ENCODE peak calls at places on chromosomes 2 and 18, in six cellular contexts. T is SW480; W is GM10248; E is GM03348; I is NCI-H1694 treated with DMSO at 0.1 percent for 48 hours; N is activated T-cell treated with anti-CD3 and anti-CD28 coated beads, Interleukin-2, amount 50 U/mL, for 1 hour. Y is an unnamed sample.

GRCh38 chr18:2223859-2224258 is 347.4 kb downstream of the METTL4 start:
- DNase-seq in W (no peak), N (no peak), E (peak), T (peak), I (peak), Y (peak)

GRCh38 chr2:5125017-5125730 is 567.0 kb upstream of the SOX11 start:
- DNase-seq in N (no peak), T (no peak), I (no peak), W (no peak), E (no peak), Y (no peak)

GRCh38 chr2:191230174-191230573 is 15.0 kb upstream of the MYO1B start:
- DNase-seq in T (peak), W (no peak), N (no peak), E (peak), I (no peak), Y (no peak)

GRCh38 chr2:168577885-168578284 is 121.8 kb downstream of the CERS6 start:
- DNase-seq in E (peak), I (no peak), W (no peak), N (no peak), T (no peak), Y (no peak)

GRCh38 chr2:19800796-19801195 is 101.0 kb downstream of the TTC32 start:
- DNase-seq in E (no peak), T (no peak), W (no peak), N (no peak), I (no peak), Y (no peak)

GRCh38 chr2:88626171-88627054 is 851 bp downstream of the EIF2AK3 start:
- DNase-seq in N (no peak), W (no peak), I (no peak), E (peak), T (peak), Y (peak)

GRCh38 chr2:60416221-60417008 is 137.0 kb downstream of the BCL11A start:
- DNase-seq in N (no peak), E (no peak), I (no peak), W (no peak), T (no peak), Y (no peak)

GRCh38 chr2:67854798-67855197 is 208.0 kb downstream of the C1D start:
- DNase-seq in W (no peak), T (no peak), E (no peak), N (no peak), I (no peak), Y (no peak)

GRCh38 chr2:54404270-54404669 is 51.9 kb upstream of the SPTBN1 start:
- DNase-seq in E (no peak), N (no peak), W (no peak), T (no peak), I (no peak), Y (no peak)

GRCh38 chr2:23691106-23691470 is 235.8 kb downstream of the ATAD2B start:
- DNase-seq in T (no peak), I (no peak), E (no peak), N (no peak), W (no peak), Y (no peak)

GRCh38 chr2:111157798-111158197 is 37.1 kb downstream of the BCL2L11 start:
- DNase-seq in T (no peak), I (no peak), W (no peak), E (no peak), N (no peak), Y (no peak)

GRCh38 chr18:62486290-62486964 is 36.4 kb upstream of the ZCCHC2 start:
- DNase-seq in W (no peak), T (peak), E (no peak), N (no peak), I (no peak), Y (no peak)

GRCh38 chr18:31977270-31977872 is 34.4 kb upstream of the TRAPPC8 start:
- DNase-seq in T (peak), N (no peak), E (peak), I (peak), W (peak), Y (peak)

GRCh38 chr2:215465246-215465645 is 29.4 kb upstream of the FN1 start:
- DNase-seq in T (no peak), I (no peak), N (no peak), E (no peak), W (no peak), Y (no peak)

GRCh38 chr2:168211664-168212163 is 35.7 kb downstream of the STK39 start:
- DNase-seq in T (no peak), N (no peak), E (no peak), W (no peak), I (no peak), Y (no peak)

GRCh38 chr2:39913648-39914456 is 134.8 kb upstream of the THUMPD2 start:
- DNase-seq in E (peak), W (peak), N (no peak), T (peak), I (peak), Y (peak)

GRCh38 chr18:57353940-57354461 is 1.6 kb downstream of the ST8SIA3 start:
- DNase-seq in E (peak), T (no peak), N (no peak), I (no peak), W (peak), Y (peak)

GRCh38 chr2:128732976-128733431 is 414.3 kb upstream of the HS6ST1 start:
- DNase-seq in E (peak), W (no peak), I (no peak), T (no peak), N (no peak), Y (no peak)

GRCh38 chr2:165847001-165847400 is 53.0 kb upstream of the GALNT3 start:
- DNase-seq in N (no peak), I (no peak), T (no peak), E (no peak), W (no peak), Y (no peak)

GRCh38 chr2:230666885-230667712 is 45.5 kb upstream of the CAB39 start:
- DNase-seq in N (no peak), I (no peak), W (no peak), E (no peak), T (no peak), Y (no peak)

GRCh38 chr2:24825883-24826800 is 32.9 kb downstream of the CENPO start:
- DNase-seq in E (no peak), T (no peak), N (no peak), I (no peak), W (no peak), Y (no peak)

GRCh38 chr18:55268146-55268545 is 308.9 kb upstream of the CCDC68 start:
- DNase-seq in N (no peak), I (no peak), W (peak), T (no peak), E (no peak), Y (no peak)

GRCh38 chr18:22228930-22229329 is 59.5 kb downstream of the GATA6 start:
- DNase-seq in I (no peak), E (peak), W (no peak), N (no peak), T (no peak), Y (no peak)

GRCh38 chr18:76896677-76897076 is 74.3 kb downstream of the ZNF236 start:
- DNase-seq in W (no peak), N (no peak), E (no peak), I (no peak), T (no peak), Y (no peak)

GRCh38 chr2:6254446-6254845 is 562.3 kb downstream of the SOX11 start:
- DNase-seq in E (no peak), I (peak), T (no peak), N (no peak), W (no peak), Y (no peak)

GRCh38 chr2:10019174-10019971 is 24.0 kb upstream of the KLF11 start:
- DNase-seq in I (no peak), T (no peak), E (peak), N (no peak), W (no peak), Y (no peak)

GRCh38 chr2:36692078-36692477 is 4.4 kb upstream of the VIT start:
- DNase-seq in W (no peak), N (no peak), I (no peak), E (no peak), T (no peak), Y (no peak)

GRCh38 chr2:141641462-141641861 is 489.4 kb downstream of the LRP1B start:
- DNase-seq in E (no peak), T (no peak), I (no peak), N (no peak), W (no peak), Y (no peak)

GRCh38 chr2:217270801-217271121 is 410.9 kb upstream of the TNP1 start:
- DNase-seq in W (no peak), T (no peak), I (no peak), E (peak), N (no peak), Y (no peak)

GRCh38 chr2:63888490-63889402 is 47.0 kb downstream of the UGP2 start:
- DNase-seq in T (peak), I (peak), E (peak), W (peak), N (peak), Y (peak)

GRCh38 chr2:176432439-176432838 is 163.2 kb downstream of the MTX2 start:
- DNase-seq in E (no peak), N (no peak), T (no peak), I (no peak), W (no peak), Y (no peak)

GRCh38 chr2:160294339-160294803 is 94.3 kb upstream of the ITGB6 start:
- DNase-seq in T (no peak), W (no peak), E (peak), I (no peak), N (no peak), Y (no peak)

GRCh38 chr2:202033317-202034248 is at the start of gene FZD7:
- DNase-seq in W (peak), N (peak), E (peak), T (peak), I (peak), Y (peak)

GRCh38 chr18:4096501-4096900 is 358.6 kb downstream of the DLGAP1 start:
- DNase-seq in N (no peak), T (no peak), W (no peak), I (no peak), E (peak), Y (no peak)

GRCh38 chr18:79643049-79643765 is 36.4 kb upstream of the CTDP1 start:
- DNase-seq in I (no peak), W (peak), T (no peak), E (no peak), N (no peak), Y (no peak)

Y was measured in G401.